ENCODE peak calls at places on chromosomes 7 and 10, in nine cellular contexts. O is uterus, S is IMR-90, A is H54, T is suprapubic skin, N is esophagus muscularis mucosa, G is GM12891, W is esophagus squamous epithelium, Z is erythroblast. X is an unnamed sample.

GRCh38 chr7:157830331-157830730 is 493.5 kb downstream of the DNAJB6 start:
- DNase-seq in O (no peak), S (no peak), A (no peak), T (no peak), N (no peak), G (no peak), W (no peak), Z (no peak), X (peak; percentile 68)

GRCh38 chr10:118541718-118542117 is 53.7 kb downstream of the PRLHR start:
- DNase-seq in O (no peak), S (no peak), A (no peak), T (no peak), N (peak; percentile 85), G (no peak), W (no peak), Z (no peak), X (no peak)

GRCh38 chr7:116395125-116395791 is 104.3 kb upstream of the CAV2 start:
- DNase-seq in O (peak; percentile 33), S (peak; percentile 94), A (peak; percentile 59), T (no peak), N (no peak), G (no peak), W (no peak), Z (no peak), X (no peak)

GRCh38 chr10:96281444-96282029 is 10.2 kb upstream of the BLNK start:
- DNase-seq in O (no peak), S (no peak), A (no peak), T (no peak), N (no peak), G (no peak), W (no peak), Z (no peak), X (no peak)

GRCh38 chr7:103504505-103505135 is 58.6 kb upstream of the SLC26A5 start:
- DNase-seq in O (no peak), S (no peak), A (no peak), T (no peak), N (no peak), G (no peak), W (no peak), Z (no peak), X (no peak)

GRCh38 chr10:128102480-128103228 is 23.6 kb downstream of the MKI67 start:
- DNase-seq in O (no peak), S (no peak), A (no peak), T (no peak), N (no peak), G (no peak), W (no peak), Z (no peak), X (no peak)

GRCh38 chr10:35289198-35289597 is 47.1 kb upstream of the CCNY start:
- DNase-seq in O (no peak), S (no peak), A (no peak), T (no peak), N (no peak), G (no peak), W (no peak), Z (no peak), X (no peak)

GRCh38 chr7:11665381-11665780 is 166.6 kb downstream of the THSD7A start:
- DNase-seq in O (no peak), S (no peak), A (no peak), T (no peak), N (no peak), G (no peak), W (no peak), Z (no peak), X (no peak)

GRCh38 chr7:33754933-33755928 is 150.1 kb upstream of the BMPER start:
- DNase-seq in O (no peak), S (no peak), A (no peak), T (no peak), N (no peak), G (no peak), W (no peak), Z (no peak), X (no peak)

GRCh38 chr10:6056411-6057135 is 5.6 kb downstream of the IL2RA start:
- DNase-seq in O (peak; percentile 6), S (no peak), A (no peak), T (no peak), N (peak; percentile 12), G (no peak), W (no peak), Z (no peak), X (no peak)

GRCh38 chr7:45893996-45894664 is 5.8 kb downstream of the IGFBP1 start:
- DNase-seq in O (no peak), S (no peak), A (no peak), T (no peak), N (peak; percentile 79), G (no peak), W (no peak), Z (no peak), X (no peak)

GRCh38 chr7:81211617-81212016 is 292.8 kb upstream of the SEMA3C start:
- DNase-seq in O (no peak), S (peak; percentile 60), A (no peak), T (no peak), N (no peak), G (no peak), W (no peak), Z (peak; percentile 51), X (no peak)

GRCh38 chr7:81210092-81211064 is 291.5 kb upstream of the SEMA3C start:
- DNase-seq in O (no peak), S (peak; percentile 50), A (no peak), T (no peak), N (no peak), G (no peak), W (no peak), Z (peak; percentile 20), X (no peak)

GRCh38 chr7:81211204-81211603 is 292.4 kb upstream of the SEMA3C start:
- DNase-seq in O (no peak), S (no peak), A (no peak), T (no peak), N (no peak), G (no peak), W (no peak), Z (no peak), X (no peak)

GRCh38 chr7:81206217-81206616 is 287.4 kb upstream of the SEMA3C start:
- DNase-seq in O (no peak), S (no peak), A (no peak), T (no peak), N (no peak), G (no peak), W (no peak), Z (peak; percentile 44), X (no peak)

DNA sequence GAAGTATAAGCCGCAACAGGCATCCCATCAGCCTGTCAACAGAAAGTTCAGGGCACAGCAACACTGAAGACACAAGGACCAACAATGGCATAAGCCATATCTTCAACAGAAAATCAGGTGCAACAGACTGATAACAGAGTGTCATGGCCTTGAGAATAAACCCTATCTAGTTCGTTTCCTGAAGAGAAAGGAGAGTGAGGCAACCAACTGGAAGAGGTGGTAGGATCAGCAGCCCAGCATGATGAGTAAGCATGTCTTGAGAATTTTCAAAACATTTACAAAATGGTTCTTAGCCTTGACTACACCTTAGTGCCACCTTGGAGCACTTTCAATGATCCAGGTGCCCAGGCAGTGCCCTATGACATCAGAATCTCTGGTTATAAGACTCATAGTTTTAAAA is 290.2 kb upstream of the SEMA3C start:
- DNase-seq in O (no peak), S (peak; percentile 8), A (no peak), T (no peak), N (no peak), G (no peak), W (no peak), Z (peak; percentile 97), X (no peak)
- TF ChIP-seq POLR2A in O (no peak), S (no peak), A (no peak), T (no peak), N (no peak), G (no peak), W (no peak), Z (peak; percentile 22), X (no peak)

DNA sequence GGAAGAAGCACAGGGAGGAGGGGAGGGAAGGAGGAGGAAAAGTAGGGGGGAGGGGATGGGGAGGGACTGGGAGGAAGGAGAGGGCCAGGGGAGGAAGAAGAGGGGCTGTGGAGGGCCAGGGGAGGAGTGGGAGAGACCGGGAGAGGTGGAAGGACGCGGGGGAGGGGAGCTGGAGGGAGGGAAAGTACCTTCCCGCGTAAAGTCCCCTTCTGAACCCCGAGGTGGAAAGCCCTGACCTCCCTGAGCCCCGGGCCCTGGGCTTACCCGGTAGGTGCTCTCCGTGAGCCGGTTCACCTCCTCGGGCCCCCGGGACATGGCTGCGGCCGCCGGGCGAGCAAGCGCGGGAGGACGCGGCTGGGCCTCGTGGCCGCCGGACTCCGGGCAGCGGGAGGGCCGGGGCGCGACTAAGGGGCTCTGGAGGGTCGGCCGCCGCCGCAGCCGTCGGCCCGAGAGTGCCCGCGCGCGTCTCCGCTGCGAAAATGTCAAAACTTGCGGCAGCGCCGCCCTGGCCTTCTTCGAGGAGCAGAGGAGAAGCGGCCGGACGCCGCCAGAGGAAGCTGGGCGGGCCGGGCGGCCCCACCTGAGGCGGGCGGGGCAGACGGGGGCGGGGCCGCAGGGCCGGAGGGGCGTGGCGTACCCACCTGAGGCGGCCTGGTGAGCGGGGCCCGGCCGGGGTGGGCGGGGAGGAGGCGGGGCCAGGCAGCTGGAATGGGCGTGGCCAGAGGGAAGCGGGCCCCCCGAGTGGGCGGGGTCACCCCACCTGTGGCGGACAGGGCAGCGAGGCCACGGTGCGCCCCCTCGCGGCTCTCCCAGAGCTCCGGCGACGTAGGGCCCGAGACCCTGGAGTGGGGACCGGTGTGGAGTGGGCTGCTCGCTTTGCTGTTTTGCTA is at the start of gene BAIAP2L1:
- DNase-seq in O (peak; percentile 61), S (peak; percentile 49), A (peak; percentile 85), T (peak; percentile 86), N (no peak), G (peak; percentile 85), W (peak; percentile 11), Z (peak; percentile 71), X (peak; percentile 93)
- TF ChIP-seq POLR2A in O (peak; percentile 11), S (no peak), A (no peak), T (no peak), N (no peak), G (no peak), W (no peak), Z (no peak), X (no peak)

GRCh38 chr10:44917848-44918247 is 6.7 kb downstream of the TMEM72 start:
- DNase-seq in O (no peak), S (no peak), A (no peak), T (peak; percentile 2), N (no peak), G (no peak), W (no peak), Z (no peak), X (no peak)
- TF ChIP-seq POLR2A in O (no peak), S (no peak), A (no peak), T (no peak), N (no peak), G (no peak), W (no peak), Z (no peak), X (no peak)

GRCh38 chr10:97318772-97319651 is at the start of gene FRAT1:
- DNase-seq in O (peak; percentile 90), S (peak; percentile 93), A (peak; percentile 88), T (peak; percentile 95), N (peak; percentile 98), G (peak; percentile 68), W (peak; percentile 63), Z (peak; percentile 93), X (peak; percentile 97)
- TF ChIP-seq POLR2A in O (peak; percentile 47), S (peak; percentile 88), A (peak; percentile 63), T (peak; percentile 14), N (peak; percentile 86), G (no peak), W (no peak), Z (peak; percentile 81), X (peak; percentile 79)

GRCh38 chr7:41881313-41882130 is 178.6 kb upstream of the INHBA start:
- DNase-seq in O (no peak), S (peak; percentile 89), A (no peak), T (no peak), N (no peak), G (peak; percentile 52), W (no peak), Z (no peak), X (peak; percentile 93)
- TF ChIP-seq POLR2A in O (no peak), S (no peak), A (no peak), T (no peak), N (no peak), G (no peak), W (no peak), Z (no peak), X (no peak)

GRCh38 chr10:31698169-31698890 is 230.3 kb downstream of the ARHGAP12 start:
- DNase-seq in O (peak; percentile 85), S (peak; percentile 91), A (no peak), T (peak; percentile 85), N (peak; percentile 94), G (no peak), W (no peak), Z (no peak), X (no peak)
- TF ChIP-seq POLR2A in O (no peak), S (no peak), A (no peak), T (no peak), N (no peak), G (no peak), W (no peak), Z (no peak), X (no peak)

X was measured in spleen.